ENCODE peak calls at places on chromosomes 12 and 14, in ten cellular contexts. H, Y, O, Z, L, P, M, R, Q and W are unnamed samples.

GRCh38 chr12:50060120-50060468 is 2.7 kb downstream of the ASIC1 start:
- DNase-seq in R (no peak), M (no peak), P (no peak), Z (no peak), Y (no peak), L (no peak), H (no peak), Q (no peak), O (no peak), W (no peak)

GRCh38 chr14:71355324-71356201 is 448.3 kb downstream of the PCNX1 start:
- DNase-seq in Q (peak), R (no peak), L (no peak), P (no peak), Y (no peak), O (peak), H (no peak), M (no peak), Z (no peak), W (no peak)

GRCh38 chr14:104048758-104049496 is 36.6 kb upstream of the ASPG start:
- DNase-seq in L (no peak), Q (no peak), O (peak), Z (no peak), H (no peak), R (no peak), P (no peak), Y (peak), M (no peak), W (peak)

GRCh38 chr14:86086962-86087361 is 557.0 kb downstream of the FLRT2 start:
- DNase-seq in R (no peak), P (no peak), L (no peak), Q (no peak), M (no peak), O (no peak), H (no peak), Y (no peak), Z (no peak), W (no peak)

GRCh38 chr14:94612174-94612573 is at the start of gene SERPINA3:
- DNase-seq in Z (no peak), L (peak), M (no peak), Q (peak), R (no peak), Y (no peak), P (no peak), H (no peak), O (peak), W (no peak)

GRCh38 chr12:52319097-52319496 is 2.1 kb downstream of the KRT83 start:
- DNase-seq in P (no peak), L (no peak), H (no peak), Q (no peak), M (no peak), R (no peak), Y (no peak), Z (no peak), O (no peak), W (no peak)

GRCh38 chr12:69527506-69528272 is 57.5 kb downstream of the FRS2 start:
- DNase-seq in L (no peak), M (no peak), Z (no peak), Y (no peak), H (no peak), Q (peak), R (no peak), P (no peak), O (peak), W (no peak)

GRCh38 chr14:63573579-63573978 is 30.4 kb upstream of the PPP2R5E start:
- DNase-seq in Y (no peak), Z (no peak), O (peak), H (no peak), Q (peak), M (no peak), R (no peak), P (no peak), L (peak), W (no peak)

GRCh38 chr12:96427269-96427729 is 27.1 kb upstream of the CDK17 start:
- DNase-seq in Z (peak), R (no peak), L (peak), O (peak), H (no peak), Y (peak), Q (peak), M (no peak), P (no peak), W (no peak)

GRCh38 chr12:55831407-55831880 is 2.1 kb upstream of the DNAJC14 start:
- DNase-seq in Y (no peak), L (no peak), M (no peak), P (no peak), H (no peak), O (no peak), R (no peak), Q (no peak), Z (no peak), W (no peak)

GRCh38 chr12:6684609-6685008 is 4.6 kb downstream of the ZNF384 start:
- DNase-seq in R (no peak), H (peak), Y (peak), L (peak), P (no peak), M (peak), Z (peak), O (no peak), Q (peak), W (peak)

GRCh38 chr12:53379389-53380103 is 430 bp upstream of the SP1 start:
- DNase-seq in H (peak), M (peak), Y (peak), O (peak), R (peak), P (peak), Z (peak), L (peak), Q (peak), W (peak)

GRCh38 chr14:54673193-54674121 is 106.5 kb downstream of the SAMD4A start:
- DNase-seq in Z (no peak), L (no peak), H (no peak), R (no peak), Y (no peak), M (no peak), P (no peak), O (no peak), Q (peak), W (no peak)

GRCh38 chr14:73634333-73634833 is 10.4 kb upstream of the DNAL1 start:
- DNase-seq in Z (no peak), H (no peak), Y (peak), L (no peak), Q (no peak), P (no peak), O (no peak), R (no peak), M (peak), W (no peak)

GRCh38 chr14:55892906-55893305 is 225.3 kb upstream of the PELI2 start:
- DNase-seq in R (no peak), H (no peak), O (no peak), Y (no peak), P (no peak), Z (no peak), M (no peak), Q (no peak), L (no peak), W (no peak)

GRCh38 chr12:16148938-16149337 is 128.5 kb downstream of the SLC15A5 start:
- DNase-seq in O (no peak), Y (no peak), H (no peak), L (no peak), Z (no peak), M (no peak), P (no peak), R (no peak), Q (no peak), W (no peak)

GRCh38 chr12:123485756-123486155 is 27.8 kb downstream of the SNRNP35 start:
- DNase-seq in L (no peak), O (no peak), Q (no peak), Y (no peak), R (peak), Z (no peak), H (no peak), M (no peak), P (no peak), W (no peak)

GRCh38 chr14:55707365-55707804 is 127.4 kb downstream of the KTN1 start:
- DNase-seq in R (no peak), Y (no peak), Z (peak), H (no peak), L (peak), P (no peak), M (no peak), Q (peak), O (peak), W (peak)

GRCh38 chr12:13950502-13950901 is 30.9 kb downstream of the GRIN2B start:
- DNase-seq in L (peak), Q (no peak), M (no peak), O (no peak), Y (no peak), H (no peak), R (no peak), Z (no peak), P (no peak), W (no peak)

GRCh38 chr12:130014485-130014807 is 110.6 kb upstream of the TMEM132D start:
- DNase-seq in Q (no peak), L (no peak), H (no peak), Y (no peak), R (no peak), Z (no peak), P (no peak), O (no peak), M (peak), W (peak)

GRCh38 chr12:124543052-124543590 is 24.3 kb downstream of the NCOR2 start:
- DNase-seq in M (peak), R (no peak), H (peak), P (no peak), Y (peak), O (no peak), L (no peak), Q (no peak), Z (no peak), W (peak)

GRCh38 chr14:59634617-59635016 is 58.0 kb upstream of the CCDC175 start:
- DNase-seq in P (no peak), Y (no peak), L (no peak), O (no peak), R (no peak), Z (no peak), Q (no peak), H (no peak), M (no peak), W (no peak)

GRCh38 chr12:124636138-124636968 is 68.9 kb upstream of the NCOR2 start:
- DNase-seq in P (peak), Z (no peak), Q (peak), H (peak), R (no peak), M (no peak), Y (no peak), L (no peak), O (peak), W (no peak)

GRCh38 chr12:123965382-123965781 is 7.2 kb downstream of the CCDC92 start:
- DNase-seq in Y (no peak), Z (no peak), H (no peak), P (no peak), L (no peak), Q (no peak), M (no peak), R (no peak), O (no peak), W (no peak)